ENCODE peak calls at places on chromosomes 5 and 9, in four cellular contexts. K, B, X and R are unnamed samples.

GRCh38 chr9:94923333-94924089 is 197.0 kb downstream of the AOPEP start:
- DNase-seq in K (no peak), X (no peak), B (no peak), R (no peak)

GRCh38 chr5:86665984-86666760 is 48.4 kb downstream of the COX7C start:
- DNase-seq in K (no peak), B (no peak), X (no peak), R (no peak)

GRCh38 chr5:155878991-155879575 is 447.9 kb upstream of the SGCD start:
- DNase-seq in K (no peak), X (no peak), B (no peak), R (no peak)

GRCh38 chr5:54390015-54390414 is 65.5 kb upstream of the HSPB3 start:
- DNase-seq in B (no peak), X (peak), K (no peak), R (no peak)

GRCh38 chr9:131682261-131682660 is 57.6 kb downstream of the RAPGEF1 start:
- DNase-seq in K (no peak), X (no peak), B (no peak), R (no peak)

GRCh38 chr5:93355691-93356090 is 225.3 kb downstream of the NR2F1-AS1 start:
- DNase-seq in K (no peak), X (no peak), B (no peak), R (no peak)

GRCh38 chr5:7794823-7795222 is 56.1 kb downstream of the CFAP90 start:
- DNase-seq in X (no peak), B (no peak), K (no peak), R (no peak)

GRCh38 chr5:133247881-133248642 is 196.2 kb downstream of the HSPA4 start:
- DNase-seq in B (peak), X (peak), K (no peak), R (no peak)

GRCh38 chr5:96431376-96432244 is 1.4 kb downstream of the PCSK1 start:
- DNase-seq in X (no peak), B (no peak), K (no peak), R (no peak)

GRCh38 chr9:124531115-124531514 is 23.9 kb upstream of the NR5A1 start:
- DNase-seq in K (no peak), B (no peak), X (no peak), R (no peak)

GRCh38 chr5:42655982-42656660 is 100.5 kb upstream of the CCDC152 start:
- DNase-seq in K (no peak), X (no peak), B (no peak), R (no peak)

GRCh38 chr5:160616712-160617497 is 195.2 kb downstream of the PTTG1 start:
- DNase-seq in B (no peak), K (no peak), X (no peak), R (no peak)

GRCh38 chr9:93674580-93675335 is 98.4 kb downstream of the PHF2 start:
- DNase-seq in B (peak), K (peak), X (no peak), R (peak)

GRCh38 chr5:135546014-135546413 is 10.2 kb upstream of the NEUROG1 start:
- DNase-seq in K (no peak), X (no peak), B (no peak), R (no peak)

GRCh38 chr5:167678457-167678856 is 613.0 kb upstream of the WWC1 start:
- DNase-seq in B (no peak), X (no peak), K (no peak), R (no peak)

GRCh38 chr5:143386725-143387124 is 16.8 kb downstream of the NR3C1 start:
- DNase-seq in X (no peak), K (no peak), B (no peak), R (no peak)

GRCh38 chr5:10469253-10470030 is 27.8 kb downstream of the ROPN1L start:
- DNase-seq in K (no peak), B (no peak), X (no peak), R (no peak)

GRCh38 chr5:136279314-136279713 is 86.0 kb downstream of the TRPC7 start:
- DNase-seq in K (no peak), B (no peak), X (no peak), R (no peak)

GRCh38 chr5:143212261-143212660 is 191.2 kb downstream of the NR3C1 start:
- DNase-seq in K (no peak), X (no peak), B (no peak), R (no peak)

DNA sequence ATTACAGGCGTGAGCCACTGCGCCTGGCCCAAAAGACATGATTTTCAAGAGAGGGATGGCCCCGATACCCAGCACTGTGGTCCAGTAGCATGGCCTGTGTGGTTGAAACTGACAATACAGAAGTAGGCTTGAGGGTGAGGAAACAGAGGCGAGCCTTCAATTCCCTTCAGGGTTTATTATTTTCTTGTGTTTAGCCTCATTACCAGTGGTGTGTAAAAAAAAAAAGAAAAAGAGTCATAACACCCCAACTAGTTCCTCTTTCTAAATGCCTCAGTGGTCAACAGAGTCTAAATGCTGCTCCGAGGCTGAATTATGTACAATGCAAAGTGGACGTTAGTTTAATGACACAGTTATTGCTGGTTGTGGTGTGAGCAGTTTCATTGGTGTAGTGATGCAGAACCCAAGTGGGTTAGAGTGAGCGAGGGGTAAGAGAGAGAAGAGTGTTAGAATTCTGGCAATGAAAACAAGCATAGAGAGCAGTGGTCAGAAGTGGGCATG is 58.8 kb downstream of the SNX30 start:
- DNase-seq in K (no peak), B (no peak), X (no peak), R (peak)
- TF ChIP-seq CTCF in K (no peak), B (no peak), X (no peak), R (no peak)

DNA sequence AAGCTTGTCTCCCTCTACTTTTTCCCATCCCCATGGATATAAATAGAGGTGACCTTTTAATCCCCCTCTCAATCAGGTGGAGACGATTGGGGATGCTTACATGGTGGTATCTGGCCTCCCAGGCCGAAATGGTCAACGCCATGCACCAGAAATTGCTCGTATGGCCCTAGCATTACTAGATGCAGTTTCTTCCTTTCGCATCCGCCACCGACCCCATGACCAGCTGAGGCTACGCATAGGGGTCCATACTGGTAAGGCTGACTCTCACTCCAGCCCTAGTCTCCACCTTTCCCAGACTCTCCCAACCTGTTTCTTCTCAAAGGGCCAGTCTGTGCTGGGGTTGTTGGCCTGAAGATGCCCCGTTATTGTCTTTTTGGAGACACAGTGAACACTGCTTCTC is 3.6 kb downstream of the SPAG8 start:
- DNase-seq in X (no peak), K (no peak), B (no peak), R (no peak)
- TF ChIP-seq CTCF in X (no peak), K (no peak), B (no peak), R (no peak)

GRCh38 chr5:35124932-35125331 is 77.2 kb upstream of the AGXT2 start:
- DNase-seq in B (no peak), X (no peak), K (no peak), R (no peak)

GRCh38 chr5:35115920-35116319 is 68.2 kb upstream of the AGXT2 start:
- DNase-seq in K (no peak), B (no peak), X (no peak), R (no peak)

GRCh38 chr5:35122819-35123218 is 75.1 kb upstream of the AGXT2 start:
- DNase-seq in B (no peak), X (peak), K (no peak), R (no peak)

GRCh38 chr5:35117960-35118359 is 70.2 kb upstream of the AGXT2 start:
- DNase-seq in K (no peak), X (no peak), B (no peak), R (no peak)

DNA sequence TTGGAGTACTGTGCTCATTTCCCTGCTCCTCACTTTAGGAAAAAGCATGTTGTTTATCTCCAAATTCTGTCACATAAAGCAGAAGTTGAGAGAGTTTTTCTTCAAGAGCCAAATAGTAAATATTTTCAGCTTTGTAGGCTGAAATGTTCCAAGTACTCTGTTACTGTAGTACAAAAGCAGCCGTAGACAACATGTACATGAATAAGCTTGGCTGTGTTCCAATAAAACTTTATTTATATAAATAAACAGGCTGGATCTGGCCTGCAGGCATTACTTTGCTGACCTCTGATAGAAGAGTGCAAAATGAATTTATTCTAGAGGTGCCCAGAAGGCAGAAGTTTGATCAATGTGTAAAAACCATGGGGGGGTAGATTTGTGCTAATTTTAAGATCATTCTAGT is 73.0 kb upstream of the AGXT2 start:
- DNase-seq in X (no peak), B (no peak), K (no peak), R (no peak)
- TF ChIP-seq CTCF in X (no peak), B (no peak), K (no peak), R (no peak)

DNA sequence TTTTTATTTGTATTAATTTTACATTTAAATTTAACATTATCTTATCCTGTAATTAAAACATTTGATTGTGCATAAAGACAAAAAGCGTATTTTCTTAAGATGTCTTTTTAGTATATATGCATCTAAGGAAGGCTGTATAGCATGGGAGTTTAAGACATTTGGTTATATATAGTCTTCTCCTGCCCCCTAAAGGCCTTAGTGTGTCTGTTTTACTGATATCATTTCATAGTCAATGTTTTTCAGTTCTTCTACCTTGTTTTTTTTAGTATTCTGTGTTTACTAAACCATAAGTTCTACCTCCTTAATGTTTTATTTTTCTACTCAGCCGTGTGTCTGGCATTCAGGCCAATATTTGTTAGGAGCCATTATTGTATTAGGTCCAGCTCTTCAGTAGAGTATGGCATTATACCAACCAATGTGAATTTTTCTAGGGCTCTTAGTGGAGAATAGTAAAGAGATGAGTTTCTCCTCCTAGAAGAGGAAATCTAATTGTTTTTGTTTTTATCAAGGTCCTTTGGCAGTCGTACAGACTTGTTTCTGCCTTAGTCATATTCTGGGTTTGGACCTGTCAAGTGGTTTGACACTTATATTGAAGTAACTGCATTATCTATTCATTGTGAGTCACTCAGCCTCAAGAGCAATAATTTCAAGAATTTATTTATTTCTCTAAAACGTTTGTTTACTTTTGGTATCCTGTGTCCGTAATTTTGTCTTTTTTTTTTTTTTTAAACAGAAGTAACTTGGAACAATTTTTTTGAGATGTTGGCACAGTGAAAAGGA is 74.8 kb downstream of the SLF1 start:
- DNase-seq in B (no peak), X (no peak), K (no peak), R (no peak)
- TF ChIP-seq CTCF in B (no peak), X (peak), K (no peak), R (peak)